ENCODE peak calls at places on chromosomes 7 and 10, in ten cellular contexts. Y is gastrocnemius medialis, C is transverse colon, E is sigmoid colon, B is GM13976, H is pancreas, X is Calu3, W is lower leg skin, P is foreskin fibroblast, A is left ventricle myocardium inferior. D is an unnamed sample.
A peak's percentile ranks its signal among the peaks of the same experiment; 100 is the strongest.

GRCh38 chr10:108374991-108375390 is 1210.5 kb upstream of the SORCS1 start:
- DNase-seq in Y (no peak), C (no peak), E (no peak), B (no peak), H (no peak), X (no peak), W (no peak), P (no peak), A (no peak), D (no peak)

GRCh38 chr7:79912213-79912633 is 222.4 kb upstream of the GNAI1 start:
- DNase-seq in Y (no peak), C (no peak), E (no peak), B (no peak), H (no peak), X (no peak), W (no peak), P (no peak), A (no peak), D (no peak)

GRCh38 chr7:155495440-155496248 is 37.7 kb downstream of the EN2 start:
- DNase-seq in Y (no peak), C (no peak), E (no peak), B (no peak), H (no peak), X (no peak), W (peak; percentile 69), P (no peak), A (no peak), D (no peak)

GRCh38 chr10:128885573-128886555 is 581.2 kb upstream of the MGMT start:
- DNase-seq in Y (no peak), C (no peak), E (no peak), B (no peak), H (no peak), X (no peak), W (peak; percentile 71), P (no peak), A (no peak), D (no peak)

GRCh38 chr10:58477122-58477521 is 35.5 kb upstream of the BICC1 start:
- DNase-seq in Y (no peak), C (no peak), E (peak; percentile 71), B (no peak), H (no peak), X (no peak), W (no peak), P (peak; percentile 70), A (peak; percentile 45), D (no peak)

GRCh38 chr7:133556070-133556469 is 303.2 kb downstream of the EXOC4 start:
- DNase-seq in Y (no peak), C (no peak), E (no peak), B (no peak), H (no peak), X (no peak), W (no peak), P (no peak), A (no peak), D (no peak)

GRCh38 chr7:117323877-117324699 is 1.2 kb upstream of the WNT2 start:
- DNase-seq in Y (no peak), C (no peak), E (peak; percentile 71), B (peak; percentile 47), H (peak; percentile 64), X (peak; percentile 22), W (no peak), P (peak; percentile 54), A (peak; percentile 41), D (peak; percentile 33)

GRCh38 chr10:32413513-32413912 is 32.4 kb upstream of the CCDC7 start:
- DNase-seq in Y (no peak), C (no peak), E (no peak), B (no peak), H (no peak), X (peak; percentile 28), W (no peak), P (peak; percentile 82), A (no peak), D (peak; percentile 66)

DNA sequence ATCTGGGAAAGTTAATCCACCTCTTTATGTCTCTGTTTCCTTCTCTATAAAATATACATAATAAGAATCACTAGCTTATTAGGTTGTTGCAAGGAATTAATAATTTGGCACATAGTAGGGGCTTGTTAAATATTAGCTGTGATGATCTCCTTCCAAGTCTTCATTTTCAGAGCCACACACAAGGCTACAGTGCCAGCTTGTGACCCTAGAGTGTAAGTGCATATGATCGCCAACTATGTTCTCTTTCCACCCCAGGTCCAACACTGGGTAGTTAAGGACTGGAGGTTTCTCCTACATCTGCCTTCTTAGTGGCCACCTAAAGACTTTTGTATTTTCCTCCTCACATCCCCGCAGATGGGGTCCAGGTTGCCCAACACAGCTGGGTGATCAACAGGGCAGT is 17.9 kb upstream of the ACSM6 start:
- DNase-seq in Y (no peak), C (no peak), E (no peak), B (no peak), H (no peak), X (no peak), W (no peak), P (no peak), A (no peak), D (no peak)
- TF ChIP-seq CTCF in Y (no peak), C (no peak), E (no peak), B (no peak), H (no peak), X (no peak), W (no peak), P (no peak), A (no peak), D (no peak)

GRCh38 chr7:132162745-132163144 is 413.5 kb downstream of the PLXNA4 start:
- DNase-seq in Y (no peak), C (no peak), E (no peak), B (no peak), H (no peak), X (no peak), W (no peak), P (no peak), A (no peak), D (no peak)
- TF ChIP-seq CTCF in Y (no peak), C (no peak), E (no peak), B (no peak), H (no peak), X (no peak), W (no peak), P (no peak), A (no peak), D (no peak)

GRCh38 chr10:79068562-79069324 is at the start of gene ZMIZ1:
- DNase-seq in Y (peak; percentile 89), C (peak; percentile 91), E (peak; percentile 97), B (peak; percentile 91), H (peak; percentile 92), X (peak; percentile 92), W (peak; percentile 98), P (peak; percentile 97), A (peak; percentile 89), D (peak; percentile 35)

GRCh38 chr10:79066460-79067240 is 2.1 kb upstream of the ZMIZ1 start:
- DNase-seq in Y (no peak), C (no peak), E (peak; percentile 71), B (peak; percentile 83), H (no peak), X (peak; percentile 63), W (no peak), P (peak; percentile 41), A (no peak), D (no peak)

GRCh38 chr10:79068203-79068561 is 584 bp upstream of the ZMIZ1 start:
- DNase-seq in Y (no peak), C (no peak), E (no peak), B (peak; percentile 52), H (no peak), X (peak; percentile 47), W (no peak), P (peak; percentile 39), A (no peak), D (no peak)

GRCh38 chr10:79065853-79066252 is 2.9 kb upstream of the ZMIZ1 start:
- DNase-seq in Y (no peak), C (no peak), E (peak; percentile 57), B (no peak), H (peak; percentile 37), X (no peak), W (no peak), P (no peak), A (no peak), D (no peak)

DNA sequence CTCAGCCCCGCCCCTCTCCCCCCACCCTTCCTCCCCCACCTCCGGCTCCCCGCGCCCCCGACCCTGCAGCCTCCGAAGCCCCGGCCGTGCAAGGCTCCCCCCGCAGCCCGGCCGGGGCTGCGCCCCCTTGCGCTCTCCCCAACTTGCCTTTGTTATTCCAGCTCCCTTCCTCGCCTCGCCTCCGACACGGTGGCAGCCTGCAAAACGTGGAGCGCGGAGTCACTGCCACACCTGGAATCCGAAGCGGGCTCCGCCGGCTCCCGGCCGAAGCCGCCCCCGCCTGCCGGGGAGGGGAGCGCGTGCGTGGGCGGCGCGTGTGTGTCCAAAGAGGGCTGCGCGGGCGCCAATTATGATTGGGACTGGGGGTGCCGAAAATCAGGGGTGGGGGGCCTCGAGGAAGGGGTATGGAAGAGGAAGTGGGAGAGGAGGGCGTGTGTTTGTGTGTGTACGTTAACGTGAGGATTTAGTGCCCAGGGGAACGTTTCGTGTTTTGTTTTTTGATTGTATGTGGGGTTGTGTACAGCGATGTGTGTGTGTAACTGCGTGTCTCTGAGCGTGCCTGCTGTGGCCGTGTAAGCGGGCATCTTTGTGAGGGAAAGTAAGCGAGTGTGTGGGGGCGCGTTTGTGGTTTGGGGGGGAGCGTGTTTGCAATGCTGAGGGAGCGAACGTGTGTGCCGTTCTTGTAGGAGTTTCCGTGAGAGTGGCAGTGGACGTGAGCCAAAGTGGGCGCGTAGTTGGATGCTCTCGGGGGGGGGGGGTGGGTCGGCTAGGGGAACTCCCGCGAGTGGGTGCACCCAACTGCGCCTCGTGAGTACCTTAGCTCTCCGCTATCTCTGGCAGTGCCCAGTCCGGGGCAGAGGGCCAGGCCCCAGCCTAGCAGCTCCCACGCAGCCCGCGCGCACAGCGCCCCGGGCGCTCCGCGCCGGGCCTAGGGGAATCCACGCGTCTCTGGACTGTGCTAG is 1.2 kb upstream of the ZMIZ1 start:
- DNase-seq in Y (peak; percentile 80), C (peak; percentile 92), E (peak; percentile 95), B (peak; percentile 88), H (peak; percentile 92), X (peak; percentile 93), W (peak; percentile 98), P (peak; percentile 95), A (peak; percentile 92), D (no peak)
- TF ChIP-seq CTCF in Y (peak; percentile 14), C (no peak), E (no peak), B (peak; percentile 10), H (no peak), X (peak; percentile 37), W (no peak), P (peak; percentile 14), A (peak; percentile 35), D (peak; percentile 36)

GRCh38 chr7:150736864-150737263 is 354 bp upstream of the GIMAP5 start:
- DNase-seq in Y (no peak), C (no peak), E (no peak), B (no peak), H (no peak), X (no peak), W (no peak), P (no peak), A (no peak), D (no peak)

GRCh38 chr7:150737265-150738055 is at the start of gene GIMAP5:
- DNase-seq in Y (no peak), C (no peak), E (no peak), B (peak; percentile 31), H (no peak), X (no peak), W (no peak), P (no peak), A (no peak), D (no peak)

GRCh38 chr7:150740053-150740452 is 2.8 kb downstream of the GIMAP5 start:
- DNase-seq in Y (no peak), C (no peak), E (no peak), B (no peak), H (no peak), X (no peak), W (no peak), P (no peak), A (no peak), D (no peak)

GRCh38 chr7:150738092-150739044 is 1.1 kb downstream of the GIMAP5 start:
- DNase-seq in Y (no peak), C (no peak), E (no peak), B (no peak), H (no peak), X (no peak), W (no peak), P (no peak), A (no peak), D (no peak)

DNA sequence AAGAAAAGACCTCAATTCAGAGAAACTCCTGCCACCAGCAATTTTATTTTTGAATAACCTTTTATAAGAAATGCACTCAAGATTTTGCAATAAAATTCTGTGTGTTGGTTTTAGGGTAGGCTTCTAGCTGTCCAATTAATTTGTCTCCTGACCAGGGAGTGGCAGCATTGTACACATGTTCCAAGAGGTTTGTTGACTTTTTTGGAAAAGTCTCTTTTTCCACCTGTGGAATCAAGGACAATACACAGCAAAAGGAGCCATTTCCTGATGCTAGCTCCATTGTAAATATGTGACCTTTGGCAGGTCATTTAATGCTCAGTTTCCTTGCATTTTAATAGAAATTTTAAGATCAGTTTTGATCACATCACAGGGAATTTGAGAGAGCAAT is 1.8 kb downstream of the GIMAP5 start:
- DNase-seq in Y (no peak), C (no peak), E (no peak), B (no peak), H (no peak), X (no peak), W (no peak), P (no peak), A (no peak), D (no peak)
- TF ChIP-seq CTCF in Y (no peak), C (no peak), E (no peak), B (peak; percentile 26), H (no peak), X (no peak), W (no peak), P (no peak), A (peak; percentile 52), D (no peak)

D was measured in BJ.